ENCODE peak calls at places on chromosome 18, in four cellular contexts. One of them, this sample, is unnamed. For H3K9me3, the result is how much of the 10 kb centered on the place peaks cover.

GRCh38 chr18:69636529-69637301 is 236.0 kb downstream of the DOK6 start:
- DNase-seq in right cardiac atrium: no peak
- DNase-seq in H9: peak
- DNase-seq in neural progenitor cell: peak
- DNase-seq in this sample: no peak

GRCh38 chr18:75727479-75727878 is 300.0 kb upstream of the SMIM21 start:
- DNase-seq in right cardiac atrium: peak
- DNase-seq in H9: peak
- DNase-seq in neural progenitor cell: peak
- DNase-seq in this sample: no peak

GRCh38 chr18:59996370-59996966 is 96.7 kb downstream of the PMAIP1 start:
- DNase-seq in neural progenitor cell: peak
- DNase-seq in H9: no peak
- DNase-seq in right cardiac atrium: no peak
- DNase-seq in this sample: no peak

GRCh38 chr18:79900610-79901570 is 50.6 kb downstream of the SLC66A2 start:
- DNase-seq in neural progenitor cell: no peak
- DNase-seq in right cardiac atrium: peak
- DNase-seq in H9: no peak
- DNase-seq in this sample: no peak

GRCh38 chr18:5628512-5629255 is 84.9 kb upstream of the EPB41L3 start:
- DNase-seq in H9: no peak
- DNase-seq in neural progenitor cell: peak
- DNase-seq in right cardiac atrium: peak
- DNase-seq in this sample: no peak

GRCh38 chr18:69257861-69258458 is 142.7 kb upstream of the DOK6 start:
- DNase-seq in right cardiac atrium: no peak
- DNase-seq in neural progenitor cell: no peak
- DNase-seq in H9: no peak
- DNase-seq in this sample: no peak

GRCh38 chr18:23719634-23720201 is 30.5 kb downstream of the LAMA3 start:
- DNase-seq in right cardiac atrium: peak
- DNase-seq in neural progenitor cell: no peak
- DNase-seq in H9: no peak
- DNase-seq in this sample: no peak

GRCh38 chr18:39274535-39274934 is 1708.9 kb upstream of the CELF4 start:
- DNase-seq in right cardiac atrium: no peak
- DNase-seq in neural progenitor cell: no peak
- DNase-seq in H9: no peak
- DNase-seq in this sample: no peak

GRCh38 chr18:48954837-48955527 is 4.2 kb upstream of the SMAD7 start:
- DNase-seq in H9: peak
- DNase-seq in right cardiac atrium: peak
- DNase-seq in neural progenitor cell: no peak
- DNase-seq in this sample: no peak

GRCh38 chr18:9965711-9966624 is 52.2 kb downstream of the VAPA start:
- DNase-seq in right cardiac atrium: no peak
- DNase-seq in H9: no peak
- DNase-seq in neural progenitor cell: no peak
- DNase-seq in this sample: no peak

GRCh38 chr18:30568333-30568732 is 474.2 kb downstream of the DSC3 start:
- DNase-seq in H9: no peak
- DNase-seq in right cardiac atrium: no peak
- DNase-seq in neural progenitor cell: no peak
- DNase-seq in this sample: no peak

GRCh38 chr18:49495074-49495473 is 8.0 kb upstream of the C18orf32 start:
- DNase-seq in right cardiac atrium: no peak
- DNase-seq in H9: peak
- DNase-seq in neural progenitor cell: peak
- DNase-seq in this sample: no peak

GRCh38 chr18:50769463-50769862 is 50.4 kb downstream of the MRO start:
- DNase-seq in H9: no peak
- DNase-seq in right cardiac atrium: no peak
- DNase-seq in neural progenitor cell: no peak
- DNase-seq in this sample: no peak

GRCh38 chr18:26745288-26745975 is 120.1 kb downstream of the AQP4 start:
- DNase-seq in H9: no peak
- DNase-seq in neural progenitor cell: no peak
- DNase-seq in right cardiac atrium: no peak
- DNase-seq in this sample: no peak

GRCh38 chr18:22841840-22842239 is 91.3 kb upstream of the RBBP8 start:
- DNase-seq in H9: no peak
- DNase-seq in neural progenitor cell: no peak
- DNase-seq in right cardiac atrium: no peak
- DNase-seq in this sample: no peak

GRCh38 chr18:42752921-42753320 is 362.6 kb downstream of the RIT2 start:
- DNase-seq in neural progenitor cell: peak
- DNase-seq in right cardiac atrium: no peak
- DNase-seq in H9: no peak
- DNase-seq in this sample: no peak

GRCh38 chr18:27645929-27646328 is 460.8 kb upstream of the CHST9 start:
- DNase-seq in right cardiac atrium: no peak
- DNase-seq in neural progenitor cell: no peak
- DNase-seq in H9: no peak
- DNase-seq in this sample: no peak

GRCh38 chr18:31942301-31942998 is 478 bp downstream of the TRAPPC8 start:
- DNase-seq in neural progenitor cell: peak
- DNase-seq in H9: peak
- DNase-seq in right cardiac atrium: peak
- DNase-seq in this sample: no peak

GRCh38 chr18:31943895-31944816 is 1.2 kb upstream of the TRAPPC8 start:
- DNase-seq in H9: no peak
- DNase-seq in right cardiac atrium: no peak
- DNase-seq in neural progenitor cell: no peak
- DNase-seq in this sample: no peak

GRCh38 chr18:31950620-31951019 is 7.7 kb upstream of the TRAPPC8 start:
- DNase-seq in right cardiac atrium: no peak
- DNase-seq in H9: no peak
- DNase-seq in neural progenitor cell: no peak
- DNase-seq in this sample: no peak

GRCh38 chr18:31942999-31943894 is at the start of gene TRAPPC8:
- DNase-seq in right cardiac atrium: peak
- DNase-seq in H9: peak
- DNase-seq in neural progenitor cell: peak
- DNase-seq in this sample: peak

DNA sequence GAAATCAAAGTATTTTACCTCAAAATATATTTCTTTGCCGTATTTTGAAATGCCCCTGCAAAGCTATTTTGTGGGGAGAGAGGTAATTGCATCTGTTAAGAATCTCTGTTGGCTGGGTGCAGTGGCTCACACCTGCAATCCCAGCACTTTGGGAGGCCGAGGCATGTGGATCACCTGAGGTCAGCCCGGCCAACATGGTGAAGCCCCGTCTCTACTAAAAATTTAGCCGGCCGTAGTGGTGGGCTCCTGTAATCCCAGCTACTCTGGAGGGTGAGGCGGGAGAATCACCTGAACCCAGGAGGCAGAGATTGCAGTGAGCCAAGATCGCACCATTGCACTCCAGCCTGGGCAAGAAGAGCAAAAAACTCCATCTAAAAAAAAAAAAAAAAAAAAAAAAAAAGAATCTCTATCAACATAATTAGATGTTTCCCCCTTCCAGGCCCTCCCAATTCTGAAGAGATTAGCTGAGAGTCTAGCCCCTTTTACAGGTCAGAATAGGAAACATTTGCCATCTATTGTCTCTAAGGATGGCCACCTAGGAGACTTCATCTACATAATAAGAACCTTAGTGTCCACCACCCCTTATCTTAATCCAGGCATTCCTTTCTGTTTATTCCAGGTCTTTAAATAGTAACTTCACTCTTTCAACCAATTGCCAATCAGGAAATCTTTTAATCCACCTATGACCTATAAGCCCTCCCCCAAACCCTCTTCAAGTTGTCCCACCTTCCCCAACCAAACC is 3.5 kb upstream of the TRAPPC8 start:
- DNase-seq in H9: peak
- DNase-seq in right cardiac atrium: no peak
- DNase-seq in neural progenitor cell: no peak
- DNase-seq in this sample: no peak
- H3K9me3 ChIP-seq in H9: under half
- H3K9me3 ChIP-seq in right cardiac atrium: under half
- H3K9me3 ChIP-seq in neural progenitor cell: under half
- H3K9me3 ChIP-seq in this sample: under half

GRCh38 chr18:14781671-14782070 is 33.7 kb downstream of the ANKRD30B start:
- DNase-seq in H9: no peak
- DNase-seq in right cardiac atrium: no peak
- DNase-seq in neural progenitor cell: no peak
- DNase-seq in this sample: no peak
- H3K9me3 ChIP-seq in H9: under half
- H3K9me3 ChIP-seq in right cardiac atrium: under half
- H3K9me3 ChIP-seq in neural progenitor cell: under half
- H3K9me3 ChIP-seq in this sample: under half

GRCh38 chr18:35306588-35307250 is 16.7 kb upstream of the ZSCAN30 start:
- DNase-seq in neural progenitor cell: no peak
- DNase-seq in H9: no peak
- DNase-seq in right cardiac atrium: no peak
- DNase-seq in this sample: no peak

GRCh38 chr18:35311506-35311905 is 21.5 kb upstream of the ZSCAN30 start:
- DNase-seq in neural progenitor cell: no peak
- DNase-seq in H9: no peak
- DNase-seq in right cardiac atrium: no peak
- DNase-seq in this sample: no peak
- H3K9me3 ChIP-seq in neural progenitor cell: under half
- H3K9me3 ChIP-seq in H9: under half
- H3K9me3 ChIP-seq in right cardiac atrium: under half
- H3K9me3 ChIP-seq in this sample: under half

DNA sequence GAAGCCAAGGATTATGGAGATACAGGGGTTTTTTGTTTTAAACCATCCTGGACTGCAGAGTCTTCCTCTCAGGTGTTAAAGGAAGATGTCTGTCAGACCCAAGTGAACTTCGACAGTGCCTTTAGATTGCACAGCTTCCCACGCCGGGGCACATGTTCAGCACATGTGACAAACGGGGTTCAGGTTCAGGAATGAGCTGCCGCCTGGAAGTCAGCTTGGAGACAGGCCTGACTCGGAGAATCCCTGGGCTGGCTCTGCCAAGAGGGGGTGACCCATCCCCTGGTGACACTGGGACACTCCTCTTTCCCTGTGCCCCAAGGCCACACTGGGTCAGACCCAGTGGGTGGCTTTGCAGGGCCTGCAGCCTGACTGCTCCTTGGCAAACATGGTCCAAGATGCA is 359.3 kb upstream of the SALL3 start:
- DNase-seq in H9: no peak
- DNase-seq in neural progenitor cell: no peak
- DNase-seq in right cardiac atrium: no peak
- DNase-seq in this sample: no peak
- H3K9me3 ChIP-seq in H9: under half
- H3K9me3 ChIP-seq in neural progenitor cell: under half
- H3K9me3 ChIP-seq in right cardiac atrium: under half
- H3K9me3 ChIP-seq in this sample: under half

This sample was measured in T-helper 17 cell.